ENCODE peak calls at places on chromosomes 6 and 20, in five cellular contexts. A, S, T, I and G are unnamed samples.

GRCh38 chr20:29410805-29411457 is 1846.5 kb upstream of the DEFB115 start:
- DNase-seq in S (no peak), T (no peak), A (no peak), I (no peak), G (no peak)

GRCh38 chr20:35207950-35208611 is 18.4 kb upstream of the MMP24 start:
- DNase-seq in S (peak; percentile 80), I (peak; percentile 80), A (peak; percentile 86), T (peak; percentile 87), G (peak; percentile 80)

GRCh38 chr6:156279306-156279969 is 497.7 kb upstream of the ARID1B start:
- DNase-seq in I (no peak), S (no peak), T (no peak), A (no peak), G (peak; percentile 35)

GRCh38 chr20:44643596-44644383 is 7.7 kb downstream of the ADA start:
- DNase-seq in T (peak; percentile 76), I (no peak), A (peak; percentile 99), S (peak; percentile 53), G (peak; percentile 78)

GRCh38 chr20:45407067-45407745 is 883 bp upstream of the DBNDD2 start:
- DNase-seq in S (no peak), I (peak; percentile 87), T (peak; percentile 51), A (no peak), G (peak; percentile 18)

GRCh38 chr6:13927203-13927602 is 2.5 kb downstream of the RNF182 start:
- DNase-seq in A (peak; percentile 39), T (no peak), S (no peak), I (no peak), G (no peak)

GRCh38 chr6:158938811-158939254 is 61.2 kb downstream of the RSPH3 start:
- DNase-seq in I (no peak), S (no peak), T (no peak), A (no peak), G (no peak)

GRCh38 chr20:44069203-44069931 is 117.6 kb downstream of the JPH2 start:
- DNase-seq in S (peak; percentile 69), T (no peak), I (peak; percentile 28), A (no peak), G (no peak)

GRCh38 chr6:25961619-25962367 is 809 bp upstream of the TRIM38 start:
- DNase-seq in I (no peak), T (no peak), A (peak; percentile 26), S (no peak), G (peak; percentile 68)